ENCODE peak calls at places on chromosomes 7 and 10, in nine cellular contexts. One of them, this sample, is unnamed.

GRCh38 chr7:38452615-38453014 is 178.6 kb downstream of the AMPH start:
- DNase-seq in fibroblast of the aortic adventitia: peak; percentile 20
- DNase-seq in cardiac fibroblast: no peak
- DNase-seq in dorsolateral prefrontal cortex: no peak
- DNase-seq in H9: no peak
- DNase-seq in lower lobe of right lung: no peak
- DNase-seq in brain microvascular endothelial cell: no peak
- DNase-seq in mucosa of descending colon: no peak
- DNase-seq in foreskin fibroblast: peak; percentile 51
- DNase-seq in this sample: peak; percentile 6

GRCh38 chr7:115618676-115619075 is 411.9 kb downstream of the TFEC start:
- DNase-seq in fibroblast of the aortic adventitia: peak; percentile 93
- DNase-seq in foreskin fibroblast: peak; percentile 82
- DNase-seq in lower lobe of right lung: no peak
- DNase-seq in brain microvascular endothelial cell: peak; percentile 54
- DNase-seq in H9: no peak
- DNase-seq in cardiac fibroblast: no peak
- DNase-seq in mucosa of descending colon: no peak
- DNase-seq in dorsolateral prefrontal cortex: no peak
- DNase-seq in this sample: peak; percentile 48

GRCh38 chr7:22582860-22583640 is 83.1 kb upstream of the STEAP1B start:
- DNase-seq in cardiac fibroblast: peak; percentile 92
- DNase-seq in foreskin fibroblast: peak; percentile 91
- DNase-seq in brain microvascular endothelial cell: peak; percentile 64
- DNase-seq in H9: peak; percentile 78
- DNase-seq in mucosa of descending colon: no peak
- DNase-seq in lower lobe of right lung: peak; percentile 69
- DNase-seq in dorsolateral prefrontal cortex: no peak
- DNase-seq in fibroblast of the aortic adventitia: peak; percentile 95
- DNase-seq in this sample: peak; percentile 88

GRCh38 chr10:123269675-123270074 is 115.5 kb downstream of the BUB3 start:
- DNase-seq in fibroblast of the aortic adventitia: no peak
- DNase-seq in foreskin fibroblast: no peak
- DNase-seq in dorsolateral prefrontal cortex: no peak
- DNase-seq in brain microvascular endothelial cell: no peak
- DNase-seq in cardiac fibroblast: no peak
- DNase-seq in lower lobe of right lung: no peak
- DNase-seq in mucosa of descending colon: no peak
- DNase-seq in H9: no peak
- DNase-seq in this sample: no peak

GRCh38 chr10:48455055-48455391 is 148.5 kb downstream of the MAPK8 start:
- DNase-seq in foreskin fibroblast: no peak
- DNase-seq in dorsolateral prefrontal cortex: peak; percentile 19
- DNase-seq in lower lobe of right lung: no peak
- DNase-seq in H9: peak; percentile 25
- DNase-seq in fibroblast of the aortic adventitia: no peak
- DNase-seq in brain microvascular endothelial cell: no peak
- DNase-seq in mucosa of descending colon: no peak
- DNase-seq in cardiac fibroblast: no peak
- DNase-seq in this sample: no peak

GRCh38 chr7:157158400-157158799 is 19.7 kb downstream of the UBE3C start:
- DNase-seq in fibroblast of the aortic adventitia: no peak
- DNase-seq in brain microvascular endothelial cell: no peak
- DNase-seq in H9: no peak
- DNase-seq in foreskin fibroblast: no peak
- DNase-seq in lower lobe of right lung: no peak
- DNase-seq in mucosa of descending colon: no peak
- DNase-seq in dorsolateral prefrontal cortex: no peak
- DNase-seq in cardiac fibroblast: no peak
- DNase-seq in this sample: no peak

GRCh38 chr7:47452295-47452694 is 129.6 kb downstream of the TNS3 start:
- DNase-seq in fibroblast of the aortic adventitia: no peak
- DNase-seq in dorsolateral prefrontal cortex: no peak
- DNase-seq in foreskin fibroblast: no peak
- DNase-seq in lower lobe of right lung: no peak
- DNase-seq in H9: no peak
- DNase-seq in cardiac fibroblast: no peak
- DNase-seq in brain microvascular endothelial cell: no peak
- DNase-seq in mucosa of descending colon: no peak
- DNase-seq in this sample: no peak

GRCh38 chr10:60414877-60415585 is 25.4 kb upstream of the ANK3 start:
- DNase-seq in H9: peak; percentile 38
- DNase-seq in brain microvascular endothelial cell: peak; percentile 92
- DNase-seq in mucosa of descending colon: peak; percentile 26
- DNase-seq in lower lobe of right lung: no peak
- DNase-seq in dorsolateral prefrontal cortex: no peak
- DNase-seq in fibroblast of the aortic adventitia: peak; percentile 87
- DNase-seq in cardiac fibroblast: peak; percentile 88
- DNase-seq in foreskin fibroblast: peak; percentile 93
- DNase-seq in this sample: peak; percentile 94

GRCh38 chr10:97065128-97065527 is 120.6 kb downstream of the SLIT1 start:
- DNase-seq in dorsolateral prefrontal cortex: no peak
- DNase-seq in foreskin fibroblast: no peak
- DNase-seq in H9: no peak
- DNase-seq in cardiac fibroblast: no peak
- DNase-seq in mucosa of descending colon: no peak
- DNase-seq in lower lobe of right lung: no peak
- DNase-seq in fibroblast of the aortic adventitia: no peak
- DNase-seq in brain microvascular endothelial cell: no peak
- DNase-seq in this sample: peak; percentile 3

GRCh38 chr7:113921363-113921762 is 2.6 kb upstream of the PPP1R3A start:
- DNase-seq in fibroblast of the aortic adventitia: no peak
- DNase-seq in dorsolateral prefrontal cortex: no peak
- DNase-seq in foreskin fibroblast: no peak
- DNase-seq in mucosa of descending colon: no peak
- DNase-seq in cardiac fibroblast: no peak
- DNase-seq in H9: no peak
- DNase-seq in brain microvascular endothelial cell: no peak
- DNase-seq in lower lobe of right lung: no peak
- DNase-seq in this sample: no peak

GRCh38 chr10:103627893-103628292 is 134.4 kb downstream of the NEURL1 start:
- DNase-seq in dorsolateral prefrontal cortex: no peak
- DNase-seq in fibroblast of the aortic adventitia: no peak
- DNase-seq in lower lobe of right lung: no peak
- DNase-seq in brain microvascular endothelial cell: no peak
- DNase-seq in H9: no peak
- DNase-seq in foreskin fibroblast: no peak
- DNase-seq in mucosa of descending colon: no peak
- DNase-seq in cardiac fibroblast: no peak
- DNase-seq in this sample: no peak

GRCh38 chr10:87862644-87863101 is 660 bp downstream of the KLLN start:
- DNase-seq in brain microvascular endothelial cell: no peak
- DNase-seq in dorsolateral prefrontal cortex: no peak
- DNase-seq in H9: no peak
- DNase-seq in cardiac fibroblast: no peak
- DNase-seq in fibroblast of the aortic adventitia: no peak
- DNase-seq in foreskin fibroblast: no peak
- DNase-seq in lower lobe of right lung: no peak
- DNase-seq in mucosa of descending colon: no peak
- DNase-seq in this sample: peak; percentile 48

GRCh38 chr10:30493609-30494530 is 59.9 kb downstream of the MAP3K8 start:
- DNase-seq in cardiac fibroblast: peak; percentile 87
- DNase-seq in H9: no peak
- DNase-seq in dorsolateral prefrontal cortex: no peak
- DNase-seq in fibroblast of the aortic adventitia: peak; percentile 48
- DNase-seq in foreskin fibroblast: peak; percentile 66
- DNase-seq in brain microvascular endothelial cell: peak; percentile 68
- DNase-seq in mucosa of descending colon: peak; percentile 30
- DNase-seq in lower lobe of right lung: peak; percentile 80
- DNase-seq in this sample: peak; percentile 73

DNA sequence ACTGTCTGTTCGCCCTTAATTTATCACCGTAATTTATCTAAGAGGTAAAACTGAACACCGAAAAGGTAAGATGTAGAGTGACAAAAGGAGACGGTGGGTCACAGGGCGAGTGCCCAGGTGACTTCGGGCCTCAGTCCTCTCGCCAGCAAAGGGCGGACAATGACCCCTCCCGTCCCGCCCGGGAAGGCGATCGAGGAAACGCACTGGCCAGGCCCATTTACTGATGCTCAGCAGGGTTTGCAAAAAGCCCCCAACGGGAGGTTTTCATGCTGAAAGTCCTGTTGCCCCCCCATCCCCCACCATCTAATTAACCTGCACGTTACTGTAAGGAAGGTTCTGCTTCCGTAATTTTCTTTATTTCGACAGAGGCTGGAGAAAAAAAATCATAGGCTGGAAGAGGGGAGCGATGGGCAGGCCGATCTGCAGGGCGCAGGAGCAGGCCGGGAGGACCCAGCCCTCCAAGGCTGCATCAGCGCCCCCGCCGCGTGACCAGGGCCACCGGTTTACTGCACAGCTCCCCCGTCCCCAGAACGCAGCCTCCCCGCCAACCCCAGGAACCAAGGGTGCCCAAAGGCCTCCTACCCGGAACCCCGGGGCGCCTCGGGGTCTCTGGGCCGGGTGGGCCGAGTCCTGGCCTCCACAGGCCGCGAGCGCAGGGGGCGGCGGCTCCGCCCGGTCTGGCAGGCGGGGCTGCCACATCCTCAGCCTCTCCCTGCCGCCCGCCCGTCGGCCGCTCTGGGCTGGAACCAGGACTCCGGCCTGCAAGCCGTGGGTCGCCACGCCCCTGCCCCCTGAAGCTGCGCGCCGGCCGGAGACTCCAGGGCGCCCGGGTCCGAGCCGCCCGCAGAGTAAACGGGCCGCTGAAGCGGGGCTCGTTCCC is 637 bp downstream of the OAT start:
- DNase-seq in dorsolateral prefrontal cortex: peak; percentile 78
- DNase-seq in brain microvascular endothelial cell: peak; percentile 40
- DNase-seq in cardiac fibroblast: peak; percentile 62
- DNase-seq in fibroblast of the aortic adventitia: peak; percentile 59
- DNase-seq in H9: peak; percentile 54
- DNase-seq in lower lobe of right lung: peak; percentile 71
- DNase-seq in foreskin fibroblast: peak; percentile 77
- DNase-seq in mucosa of descending colon: peak; percentile 77
- DNase-seq in this sample: peak; percentile 36
- TF ChIP-seq CTCF in dorsolateral prefrontal cortex: peak; percentile 11
- TF ChIP-seq CTCF in brain microvascular endothelial cell: peak; percentile 29
- TF ChIP-seq CTCF in cardiac fibroblast: no peak
- TF ChIP-seq CTCF in fibroblast of the aortic adventitia: peak; percentile 13
- TF ChIP-seq CTCF in H9: peak; percentile 15
- TF ChIP-seq CTCF in lower lobe of right lung: no peak
- TF ChIP-seq CTCF in foreskin fibroblast: no peak
- TF ChIP-seq CTCF in mucosa of descending colon: no peak
- TF ChIP-seq CTCF in this sample: peak; percentile 43

DNA sequence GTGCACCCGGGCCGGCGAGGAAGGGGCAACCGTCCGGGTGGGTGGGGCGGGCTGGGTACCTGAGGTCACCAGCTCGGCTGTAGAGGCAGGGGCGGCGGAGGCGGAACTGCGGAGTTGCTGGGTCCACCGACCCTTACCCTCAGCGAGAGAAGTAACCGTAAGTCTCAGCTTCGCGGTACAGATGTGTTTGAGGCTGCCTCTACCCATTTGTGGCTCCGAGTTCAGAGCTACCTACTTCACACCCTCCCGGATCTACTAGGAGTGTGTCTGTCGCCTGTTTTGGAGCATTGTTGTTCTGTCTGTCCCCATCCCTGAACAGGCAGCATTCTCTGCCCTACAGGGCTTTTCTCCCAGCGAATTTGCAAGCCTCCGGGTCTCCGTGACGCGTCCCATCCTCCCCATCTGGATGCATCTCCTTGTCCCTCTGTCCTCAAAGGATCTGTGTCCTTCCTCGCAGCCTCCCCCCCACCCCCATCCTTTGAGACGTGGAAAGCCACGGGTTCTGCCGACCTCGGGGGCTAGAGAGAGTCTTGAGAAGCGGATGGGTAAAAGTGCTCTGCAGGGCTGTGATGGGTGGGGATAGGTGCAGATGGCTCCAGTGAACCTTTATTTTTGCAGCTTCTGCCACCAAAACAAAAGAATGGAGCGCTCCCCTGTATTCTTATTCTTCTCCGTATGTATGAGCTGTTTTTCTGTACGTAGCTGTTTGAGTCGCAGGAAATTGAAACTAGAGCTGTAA is 758 bp downstream of the ANKIB1 start:
- DNase-seq in foreskin fibroblast: peak; percentile 47
- DNase-seq in H9: peak; percentile 73
- DNase-seq in mucosa of descending colon: peak; percentile 46
- DNase-seq in cardiac fibroblast: peak; percentile 33
- DNase-seq in dorsolateral prefrontal cortex: peak; percentile 47
- DNase-seq in lower lobe of right lung: peak; percentile 41
- DNase-seq in fibroblast of the aortic adventitia: peak; percentile 30
- DNase-seq in brain microvascular endothelial cell: no peak
- DNase-seq in this sample: no peak
- TF ChIP-seq CTCF in foreskin fibroblast: no peak
- TF ChIP-seq CTCF in H9: no peak
- TF ChIP-seq CTCF in mucosa of descending colon: no peak
- TF ChIP-seq CTCF in cardiac fibroblast: no peak
- TF ChIP-seq CTCF in dorsolateral prefrontal cortex: no peak
- TF ChIP-seq CTCF in lower lobe of right lung: peak; percentile 3
- TF ChIP-seq CTCF in fibroblast of the aortic adventitia: no peak
- TF ChIP-seq CTCF in brain microvascular endothelial cell: no peak
- TF ChIP-seq CTCF in this sample: no peak

DNA sequence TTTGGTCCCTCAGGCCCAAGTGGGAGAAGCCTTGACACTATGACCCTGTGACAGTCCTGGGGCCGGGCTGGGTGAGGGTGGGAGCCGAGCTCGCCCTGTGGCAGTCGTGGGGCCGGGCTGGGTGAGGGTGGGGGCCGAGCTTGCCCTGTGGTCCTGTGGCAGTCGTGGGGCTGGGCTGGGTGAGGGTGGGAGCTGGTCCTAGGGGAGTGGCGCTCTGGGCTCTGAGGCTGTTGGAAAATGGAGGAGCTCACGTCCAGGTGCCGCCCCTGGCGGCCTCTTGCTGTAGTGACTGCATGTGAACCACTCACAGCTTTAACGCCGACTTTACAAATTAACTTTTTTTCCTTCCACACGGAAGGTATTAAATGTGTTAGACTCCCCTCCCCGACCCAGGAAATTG is 312.6 kb downstream of the WDR37 start:
- DNase-seq in H9: peak; percentile 78
- DNase-seq in mucosa of descending colon: peak; percentile 55
- DNase-seq in cardiac fibroblast: no peak
- DNase-seq in foreskin fibroblast: no peak
- DNase-seq in lower lobe of right lung: no peak
- DNase-seq in brain microvascular endothelial cell: no peak
- DNase-seq in fibroblast of the aortic adventitia: no peak
- DNase-seq in dorsolateral prefrontal cortex: no peak
- DNase-seq in this sample: no peak
- TF ChIP-seq CTCF in H9: peak; percentile 78
- TF ChIP-seq CTCF in mucosa of descending colon: peak; percentile 39
- TF ChIP-seq CTCF in cardiac fibroblast: no peak
- TF ChIP-seq CTCF in foreskin fibroblast: no peak
- TF ChIP-seq CTCF in lower lobe of right lung: peak; percentile 41
- TF ChIP-seq CTCF in brain microvascular endothelial cell: peak; percentile 62
- TF ChIP-seq CTCF in fibroblast of the aortic adventitia: no peak
- TF ChIP-seq CTCF in dorsolateral prefrontal cortex: peak; percentile 61
- TF ChIP-seq CTCF in this sample: peak; percentile 49

DNA sequence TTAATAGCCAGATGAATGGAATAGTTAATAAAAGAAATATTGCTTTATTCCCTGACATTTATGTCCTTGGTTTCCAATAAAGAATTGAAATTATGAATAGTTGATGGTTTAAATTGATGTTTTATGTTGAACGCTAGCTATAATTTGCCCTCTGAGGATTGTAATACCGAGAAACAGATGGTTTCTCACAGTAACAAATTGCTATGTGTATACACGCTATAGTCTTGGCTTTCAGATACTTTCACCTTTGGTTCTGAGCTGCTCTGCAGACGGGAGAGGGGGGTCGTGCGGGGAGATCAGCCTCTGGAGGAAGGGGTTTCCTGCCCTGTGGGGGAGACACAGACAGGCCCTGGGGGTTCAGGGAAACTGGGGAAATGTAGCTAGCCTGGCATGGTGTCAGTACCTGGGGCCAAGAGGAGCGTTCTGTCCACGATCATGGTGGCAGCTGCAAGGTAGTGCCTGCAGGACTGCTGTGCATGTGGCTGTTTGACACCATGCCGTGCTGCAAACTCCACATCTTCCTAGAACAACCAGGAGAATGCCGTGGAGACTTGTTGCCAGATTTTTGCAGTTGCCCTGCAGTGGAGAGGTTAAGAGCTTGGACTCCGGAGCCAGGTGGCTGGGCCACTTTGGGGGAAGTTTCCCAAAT is 167.7 kb downstream of the CUX1 start:
- DNase-seq in brain microvascular endothelial cell: no peak
- DNase-seq in H9: no peak
- DNase-seq in cardiac fibroblast: no peak
- DNase-seq in lower lobe of right lung: no peak
- DNase-seq in dorsolateral prefrontal cortex: no peak
- DNase-seq in fibroblast of the aortic adventitia: no peak
- DNase-seq in mucosa of descending colon: no peak
- DNase-seq in foreskin fibroblast: no peak
- DNase-seq in this sample: no peak
- TF ChIP-seq CTCF in brain microvascular endothelial cell: no peak
- TF ChIP-seq CTCF in H9: no peak
- TF ChIP-seq CTCF in cardiac fibroblast: no peak
- TF ChIP-seq CTCF in lower lobe of right lung: no peak
- TF ChIP-seq CTCF in dorsolateral prefrontal cortex: no peak
- TF ChIP-seq CTCF in fibroblast of the aortic adventitia: no peak
- TF ChIP-seq CTCF in mucosa of descending colon: no peak
- TF ChIP-seq CTCF in foreskin fibroblast: no peak
- TF ChIP-seq CTCF in this sample: no peak

This sample was measured in HFFc6.